ENCODE peak calls at places on chromosome 4, in four cellular contexts. E is GM12878, J is K562, X is H1. K is an unnamed sample.

GRCh38 chr4:19684079-19684478 is 567.6 kb upstream of the SLIT2 start:
- DNase-seq in E (no peak), J (no peak), X (no peak), K (no peak)

GRCh38 chr4:72110886-72111285 is 79.1 kb downstream of the NPFFR2 start:
- DNase-seq in E (no peak), J (no peak), X (no peak), K (no peak)

GRCh38 chr4:24433515-24434192 is 150.7 kb downstream of the DHX15 start:
- DNase-seq in E (no peak), J (no peak), X (no peak), K (no peak)

GRCh38 chr4:86398187-86398586 is 38.3 kb upstream of the MAPK10 start:
- DNase-seq in E (no peak), J (no peak), X (no peak), K (no peak)

GRCh38 chr4:186368291-186368690 is 102.3 kb downstream of the F11 start:
- DNase-seq in E (no peak), J (no peak), X (no peak), K (no peak)

GRCh38 chr4:53365121-53365485 is 758 bp downstream of the SCFD2 start:
- DNase-seq in E (no peak), J (peak; percentile 55), X (no peak), K (no peak)

GRCh38 chr4:85744950-85745349 is 270.0 kb downstream of the ARHGAP24 start:
- DNase-seq in E (no peak), J (no peak), X (no peak), K (peak; percentile 46)

GRCh38 chr4:24105183-24106039 is 215.6 kb upstream of the PPARGC1A start:
- DNase-seq in E (no peak), J (no peak), X (no peak), K (no peak)

GRCh38 chr4:25299476-25300203 is 12.9 kb upstream of the ZCCHC4 start:
- DNase-seq in E (no peak), J (no peak), X (no peak), K (no peak)

GRCh38 chr4:26964512-26964911 is 103.9 kb downstream of the STIM2 start:
- DNase-seq in E (no peak), J (no peak), X (no peak), K (no peak)

GRCh38 chr4:105145059-105145912 is 1.4 kb upstream of the TET2 start:
- DNase-seq in E (no peak), J (no peak), X (no peak), K (no peak)

GRCh38 chr4:48203819-48204218 is 65.8 kb downstream of the TEC start:
- DNase-seq in E (no peak), J (peak; percentile 93), X (no peak), K (no peak)

GRCh38 chr4:185210102-185210981 is 944 bp downstream of the SNX25 start:
- DNase-seq in E (no peak), J (peak; percentile 50), X (no peak), K (no peak)
- TF ChIP-seq MAX in E (no peak), J (no peak), X (peak; percentile 32), K (no peak)

GRCh38 chr4:87974856-87975462 is 555 bp upstream of the SPP1 start:
- DNase-seq in E (no peak), J (no peak), X (no peak), K (no peak)

GRCh38 chr4:87971866-87972265 is 3.6 kb upstream of the SPP1 start:
- DNase-seq in E (no peak), J (no peak), X (no peak), K (no peak)

GRCh38 chr4:87975466-87975865 is at the start of gene SPP1:
- DNase-seq in E (no peak), J (no peak), X (peak; percentile 50), K (no peak)

GRCh38 chr4:87977521-87978278 is 2.2 kb downstream of the SPP1 start:
- DNase-seq in E (no peak), J (no peak), X (no peak), K (no peak)

GRCh38 chr4:87973283-87974169 is 2.0 kb upstream of the SPP1 start:
- DNase-seq in E (no peak), J (peak; percentile 47), X (peak; percentile 38), K (peak; percentile 59)
- TF ChIP-seq CEBPB in E (no peak), J (no peak), X (no peak), K (no peak)

DNA sequence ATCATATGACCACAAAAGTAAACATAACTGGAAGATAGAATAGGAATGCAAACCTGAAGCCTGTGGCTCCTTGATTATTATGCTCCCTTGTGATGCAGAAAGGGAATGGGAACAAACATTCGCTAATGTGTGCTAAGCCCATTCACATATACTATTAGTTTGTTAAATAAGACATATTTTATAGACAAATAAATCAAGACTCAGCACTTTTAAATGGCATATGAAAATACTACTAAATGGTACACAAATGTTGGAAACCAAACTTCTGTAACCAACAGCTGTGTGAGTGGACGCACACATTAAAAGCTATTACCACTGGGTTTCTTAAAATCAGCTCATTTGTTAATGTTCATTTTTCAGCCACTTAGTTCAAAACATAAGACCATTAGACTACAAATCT is 96.0 kb downstream of the CBR4 start:
- DNase-seq in E (no peak), J (no peak), X (no peak), K (no peak)
- TF ChIP-seq EGR1 in E (no peak), J (no peak), X (no peak), K (no peak)

GRCh38 chr4:133151681-133152329 is 2.7 kb downstream of the PCDH10 start:
- DNase-seq in E (no peak), J (no peak), X (no peak), K (no peak)

GRCh38 chr4:133151301-133151680 is 2.2 kb downstream of the PCDH10 start:
- DNase-seq in E (no peak), J (no peak), X (no peak), K (no peak)

GRCh38 chr4:133152330-133152791 is 3.3 kb downstream of the PCDH10 start:
- DNase-seq in E (no peak), J (no peak), X (no peak), K (no peak)

GRCh38 chr4:133154725-133155124 is 5.6 kb downstream of the PCDH10 start:
- DNase-seq in E (no peak), J (peak; percentile 36), X (no peak), K (peak; percentile 23)

DNA sequence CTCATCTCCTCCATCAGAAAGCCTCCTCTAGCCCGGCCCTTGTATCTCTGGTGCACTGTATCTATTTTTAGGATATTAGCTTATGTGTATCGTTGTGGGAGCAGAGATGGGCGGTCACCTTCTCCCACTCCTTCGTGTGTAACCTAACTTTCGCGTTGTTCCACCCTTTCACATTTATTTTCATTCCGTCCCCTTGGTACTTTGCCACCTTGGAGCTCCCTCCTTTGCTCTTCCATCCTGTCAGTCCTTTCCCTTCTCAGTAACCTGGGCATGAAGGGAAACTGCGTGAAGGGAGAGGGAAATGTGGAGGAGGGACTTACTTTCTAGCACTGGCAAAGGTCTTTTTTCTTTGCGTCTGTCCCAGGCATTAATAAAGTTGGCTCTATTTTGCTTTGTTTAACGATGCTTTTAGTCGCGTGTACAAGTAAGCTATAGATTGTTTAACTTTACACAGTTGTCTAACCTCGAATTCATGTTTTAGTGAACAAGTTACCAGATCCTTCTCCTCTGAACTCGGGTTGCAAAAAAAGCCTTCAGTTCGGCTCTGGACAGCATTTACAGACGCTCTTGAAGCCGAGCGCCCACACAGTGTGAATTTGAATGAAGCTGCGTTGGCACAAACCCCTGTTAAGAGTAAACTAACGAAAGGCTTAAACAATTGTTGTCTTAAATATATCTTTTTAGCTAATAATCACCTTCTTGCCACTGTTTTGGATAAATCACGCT is 3.9 kb downstream of the PCDH10 start:
- DNase-seq in E (no peak), J (no peak), X (no peak), K (no peak)
- TF ChIP-seq MAX in E (no peak), J (no peak), X (no peak), K (no peak)

DNA sequence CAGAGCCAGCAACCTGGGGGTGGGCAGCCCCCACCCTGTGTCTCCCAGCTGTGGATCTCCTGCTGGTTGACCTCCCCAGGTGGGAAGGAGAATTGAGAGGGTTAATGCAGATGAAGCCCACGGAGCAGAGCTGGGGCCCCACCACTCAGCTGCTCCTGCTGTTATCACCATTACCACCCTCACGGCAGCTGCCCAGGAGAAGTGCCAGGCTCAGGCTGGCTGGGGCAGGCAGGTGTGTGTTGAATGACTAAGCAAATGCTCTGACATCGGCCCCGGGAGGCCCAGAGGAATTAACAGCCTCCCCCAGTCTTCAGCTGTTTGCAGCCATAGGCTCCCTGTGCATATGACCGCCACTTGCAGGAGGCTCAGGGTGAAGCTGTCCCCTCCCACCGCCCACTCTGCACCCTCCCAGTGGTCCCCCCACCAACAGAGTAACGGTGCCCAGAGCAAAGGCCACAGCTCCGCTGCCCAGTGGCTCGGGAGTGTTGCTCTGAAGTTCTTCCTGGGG is 133.8 kb downstream of the CPZ start:
- DNase-seq in E (no peak), J (no peak), X (no peak), K (no peak)
- TF ChIP-seq CEBPB in E (no peak), J (no peak), X (no peak), K (no peak)

DNA sequence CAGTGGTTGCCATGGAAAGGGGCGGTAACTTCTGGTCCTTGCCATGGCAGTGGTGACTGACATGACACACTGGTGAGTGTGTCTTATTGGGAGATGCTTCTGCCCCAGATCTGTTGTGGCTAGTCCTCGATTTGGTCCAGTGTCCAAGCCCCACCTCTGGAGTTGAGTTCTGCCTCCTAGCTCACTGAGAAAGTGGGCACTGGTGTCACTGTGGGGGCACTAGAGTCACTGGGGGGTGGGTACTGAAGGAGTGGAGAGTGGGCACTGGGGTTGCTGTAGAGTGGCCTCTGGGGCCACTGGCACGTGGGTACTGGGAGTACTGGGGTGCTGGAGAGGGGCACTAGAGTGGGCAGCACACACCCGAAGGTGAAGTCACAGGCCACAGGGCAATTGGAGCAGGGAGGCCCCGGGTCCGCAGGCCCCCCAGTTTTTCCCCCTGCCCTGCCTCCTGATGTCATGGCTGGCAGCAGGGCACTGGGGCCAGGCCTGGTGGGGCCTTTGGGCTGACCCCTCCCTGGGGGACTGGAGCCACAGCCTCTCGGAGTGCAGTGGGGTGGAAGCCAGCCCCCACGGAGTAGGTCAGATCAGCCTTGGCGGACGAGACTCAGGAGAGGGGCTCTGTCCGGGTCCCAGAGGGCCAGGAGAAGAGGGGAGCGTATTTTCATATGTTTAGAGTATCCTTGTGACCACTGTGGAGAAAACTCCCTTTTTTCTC is 98.7 kb upstream of the NKX1-1 start:
- DNase-seq in E (no peak), J (no peak), X (no peak), K (no peak)
- TF ChIP-seq EGR1 in E (no peak), J (no peak), X (no peak), K (no peak)

DNA sequence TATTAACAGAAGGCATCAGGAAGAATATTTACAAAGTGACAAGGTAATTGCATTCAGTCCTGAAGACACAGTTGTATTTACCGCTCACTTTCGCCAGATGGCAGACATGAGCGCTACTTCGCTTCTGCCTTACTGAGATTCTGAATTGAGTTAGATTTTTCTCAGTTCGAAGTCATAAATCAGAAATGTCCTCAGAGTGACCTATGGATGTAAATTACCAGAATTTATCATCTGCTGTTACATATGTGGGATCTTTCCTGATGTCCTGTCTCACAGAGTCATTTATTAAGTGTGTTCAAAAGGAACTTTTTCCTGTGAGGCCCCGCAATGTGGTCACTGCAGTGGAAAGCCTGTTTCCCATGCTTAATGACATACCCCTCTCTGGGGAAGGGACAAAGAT is 97.3 kb upstream of the DCLK2 start:
- DNase-seq in E (no peak), J (peak; percentile 61), X (peak; percentile 13), K (peak; percentile 33)
- TF ChIP-seq MAX in E (no peak), J (no peak), X (no peak), K (peak; percentile 31)

DNA sequence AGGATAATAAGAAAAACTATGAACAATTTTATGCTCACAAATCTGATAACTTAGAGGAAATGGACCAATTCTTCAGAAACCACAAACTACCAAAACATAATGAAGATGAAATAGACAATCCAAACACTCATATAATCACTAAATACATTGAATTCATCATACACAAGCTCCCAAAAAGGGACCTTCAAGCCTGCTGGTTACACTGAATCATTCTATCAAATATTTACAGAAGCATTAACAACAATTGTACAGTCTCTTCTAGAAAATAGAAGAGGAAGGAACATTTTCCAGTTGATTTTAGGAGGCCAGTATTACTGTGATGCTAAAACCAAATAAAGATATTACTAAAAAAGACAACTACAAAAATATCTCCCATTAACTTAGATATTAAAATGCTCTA is 88.3 kb downstream of the IL15 start:
- DNase-seq in E (no peak), J (no peak), X (no peak), K (no peak)
- TF ChIP-seq CEBPB in E (no peak), J (no peak), X (no peak), K (no peak)